ENCODE peak calls at places on chromosomes 2 and 18, in six cellular contexts. P is RWPE1, O is osteocyte, K is DND-41, X is WTC11, H is Peyer's patch. U is an unnamed sample.

GRCh38 chr2:225739328-225739727 is 339.8 kb downstream of the NYAP2 start:
- DNase-seq in P (no peak), O (no peak), X (no peak), K (no peak), H (no peak), U (no peak)

GRCh38 chr2:40240067-40240466 is 211.8 kb downstream of the SLC8A1 start:
- DNase-seq in K (no peak), P (peak; percentile 27), O (peak; percentile 88), H (peak; percentile 53), X (no peak), U (no peak)

GRCh38 chr2:9306910-9307309 is 100.3 kb downstream of the ASAP2 start:
- DNase-seq in H (no peak), P (no peak), X (no peak), O (no peak), K (no peak), U (no peak)

GRCh38 chr18:11669948-11670275 is 19.2 kb upstream of the GNAL start:
- DNase-seq in K (no peak), X (no peak), P (no peak), H (no peak), O (no peak), U (no peak)

GRCh38 chr2:218991674-218992168 is 1.5 kb downstream of the CRYBA2 start:
- DNase-seq in O (no peak), H (peak; percentile 44), X (no peak), P (peak; percentile 52), K (no peak), U (no peak)

GRCh38 chr2:217622205-217622621 is 380.6 kb downstream of the TNS1 start:
- DNase-seq in H (no peak), X (peak; percentile 23), O (peak; percentile 89), K (no peak), P (no peak), U (no peak)

GRCh38 chr2:74910245-74910644 is 48.2 kb upstream of the POLE4 start:
- DNase-seq in O (no peak), X (no peak), H (no peak), K (no peak), P (no peak), U (no peak)

GRCh38 chr18:55048892-55049291 is 89.6 kb upstream of the CCDC68 start:
- DNase-seq in H (no peak), P (peak; percentile 23), X (no peak), K (no peak), O (no peak), U (no peak)

GRCh38 chr2:44779793-44780192 is 161.7 kb upstream of the SIX3 start:
- DNase-seq in K (no peak), H (no peak), O (no peak), X (no peak), P (no peak), U (no peak)

GRCh38 chr18:64966667-64967066 is 784.1 kb upstream of the CDH7 start:
- DNase-seq in X (peak; percentile 33), H (no peak), P (no peak), O (no peak), K (no peak), U (no peak)

GRCh38 chr2:157107460-157107859 is 150.0 kb upstream of the GALNT5 start:
- DNase-seq in X (no peak), P (no peak), O (no peak), K (peak; percentile 52), H (no peak), U (no peak)

GRCh38 chr2:60553992-60554648 is 666 bp upstream of the BCL11A start:
- DNase-seq in X (peak; percentile 62), P (peak; percentile 21), H (peak; percentile 76), K (peak; percentile 56), O (no peak), U (peak; percentile 48)

GRCh38 chr18:80166240-80166639 is 57.2 kb downstream of the ADNP2 start:
- DNase-seq in P (no peak), O (no peak), H (peak; percentile 43), K (no peak), X (no peak), U (no peak)

GRCh38 chr2:159936471-159936870 is 125.9 kb downstream of the PLA2R1 start:
- DNase-seq in H (no peak), K (no peak), X (peak; percentile 15), O (no peak), P (no peak), U (no peak)

GRCh38 chr2:60531638-60532216 is 21.7 kb downstream of the BCL11A start:
- DNase-seq in K (no peak), H (no peak), X (peak; percentile 65), O (no peak), P (no peak), U (no peak)

GRCh38 chr18:1559563-1559962 is 654.9 kb downstream of the ADCYAP1 start:
- DNase-seq in X (no peak), K (no peak), H (no peak), P (no peak), O (no peak), U (no peak)

GRCh38 chr2:226329180-226329579 is 470.4 kb downstream of the IRS1 start:
- DNase-seq in H (no peak), O (no peak), P (no peak), K (no peak), X (no peak), U (no peak)

GRCh38 chr2:209918251-209918650 is 84.2 kb upstream of the RPE start:
- DNase-seq in K (no peak), O (no peak), P (no peak), H (no peak), X (no peak), U (no peak)

GRCh38 chr2:45890819-45891218 is 239.3 kb downstream of the PRKCE start:
- DNase-seq in H (no peak), P (no peak), K (peak; percentile 67), X (no peak), O (no peak), U (no peak)

GRCh38 chr2:149767516-149767974 is 180.0 kb upstream of the MMADHC start:
- DNase-seq in X (no peak), H (no peak), P (no peak), O (no peak), K (no peak), U (no peak)

GRCh38 chr2:238929242-238930081 is 81.6 kb downstream of the TWIST2 start:
- DNase-seq in O (peak; percentile 48), H (peak; percentile 49), P (no peak), K (no peak), X (no peak), U (no peak)

GRCh38 chr2:39050109-39050508 is 70.7 kb downstream of the SOS1 start:
- DNase-seq in X (no peak), O (no peak), K (no peak), H (no peak), P (no peak), U (no peak)

GRCh38 chr18:1513519-1513918 is 608.8 kb downstream of the ADCYAP1 start:
- DNase-seq in K (no peak), X (no peak), O (no peak), P (no peak), H (no peak), U (no peak)

GRCh38 chr18:13379930-13380665 is 161.5 kb downstream of the LDLRAD4 start:
- DNase-seq in O (peak; percentile 64), X (no peak), P (no peak), K (no peak), H (no peak), U (no peak)

GRCh38 chr2:20647764-20648164 is 3.1 kb downstream of the HS1BP3 start:
- DNase-seq in H (no peak), K (no peak), P (no peak), X (no peak), O (no peak), U (no peak)

GRCh38 chr2:134282638-134283400 is 28.9 kb downstream of the MGAT5 start:
- DNase-seq in H (no peak), O (no peak), P (no peak), X (no peak), K (peak; percentile 53), U (no peak)

GRCh38 chr2:164810843-164811242 is 30.8 kb downstream of the COBLL1 start:
- DNase-seq in X (no peak), O (no peak), K (no peak), H (no peak), P (no peak), U (no peak)

GRCh38 chr2:98029718-98030222 is 34.0 kb upstream of the TMEM131 start:
- DNase-seq in P (no peak), K (no peak), O (no peak), H (no peak), X (no peak), U (no peak)

GRCh38 chr2:225894240-225894980 is 494.9 kb downstream of the NYAP2 start:
- DNase-seq in H (no peak), P (peak; percentile 44), X (no peak), K (no peak), O (no peak), U (no peak)

GRCh38 chr2:188293601-188294482 is 2.2 kb downstream of the GULP1 start:
- DNase-seq in H (peak; percentile 75), P (peak; percentile 20), O (no peak), K (no peak), X (no peak), U (no peak)

GRCh38 chr2:122028371-122029102 is 273.1 kb downstream of the TSN start:
- DNase-seq in H (no peak), K (no peak), O (no peak), X (no peak), P (peak; percentile 85), U (no peak)

GRCh38 chr2:24482256-24482971 is 8.6 kb upstream of the NCOA1 start:
- DNase-seq in X (no peak), O (no peak), K (no peak), H (no peak), P (no peak), U (peak; percentile 66)

GRCh38 chr18:35936951-35937350 is 35.5 kb upstream of the RMP24 start:
- DNase-seq in P (no peak), H (no peak), X (no peak), K (no peak), O (peak; percentile 60), U (no peak)

GRCh38 chr2:54103454-54104314 is 11.7 kb upstream of the ACYP2 start:
- DNase-seq in K (peak; percentile 56), X (peak; percentile 47), H (no peak), O (no peak), P (peak; percentile 88), U (no peak)
- TF ChIP-seq CTCF in K (no peak), X (no peak), H (no peak), O (no peak), P (peak; percentile 15), U (no peak)

GRCh38 chr2:41496908-41497307 is 550.9 kb upstream of the PKDCC start:
- DNase-seq in H (no peak), O (no peak), K (no peak), X (no peak), P (no peak), U (no peak)
- TF ChIP-seq CTCF in H (no peak), O (peak; percentile 13), K (peak; percentile 44), X (no peak), P (no peak), U (no peak)

GRCh38 chr2:16713011-16713423 is 47.4 kb upstream of the CYRIA start:
- DNase-seq in X (no peak), H (no peak), P (no peak), O (no peak), K (no peak), U (no peak)
- TF ChIP-seq CTCF in X (no peak), H (no peak), P (no peak), O (no peak), K (no peak), U (no peak)

GRCh38 chr2:234095301-234095700 is 44.8 kb downstream of the SPP2 start:
- DNase-seq in X (no peak), P (no peak), K (no peak), O (no peak), H (no peak), U (no peak)
- TF ChIP-seq CTCF in X (no peak), P (no peak), K (no peak), O (no peak), H (no peak), U (no peak)

GRCh38 chr18:389658-390357 is 110.7 kb downstream of the COLEC12 start:
- DNase-seq in P (no peak), H (no peak), K (peak; percentile 24), X (peak; percentile 20), O (no peak), U (no peak)
- TF ChIP-seq CTCF in P (no peak), H (no peak), K (peak; percentile 20), X (no peak), O (no peak), U (no peak)